ENCODE peak calls at places on chromosome 16, in eight cellular contexts. P, S, K, E, Y, D, Q and M are unnamed samples.

GRCh38 chr16:23833960-23834685 is 1.7 kb upstream of the PRKCB start:
- DNase-seq in P (no peak), S (no peak), K (no peak), E (no peak), Y (no peak), D (no peak), Q (no peak), M (no peak)

GRCh38 chr16:15642557-15643452 is at the start of gene MARF1:
- DNase-seq in P (peak; percentile 99), S (peak; percentile 91), K (peak; percentile 99), E (peak; percentile 72), Y (peak; percentile 99), D (peak; percentile 96), Q (peak; percentile 88), M (peak; percentile 95)

GRCh38 chr16:85984211-85984880 is 85.4 kb downstream of the IRF8 start:
- DNase-seq in P (no peak), S (no peak), K (no peak), E (no peak), Y (no peak), D (no peak), Q (no peak), M (no peak)

GRCh38 chr16:89895482-89896250 is 22.3 kb downstream of the TCF25 start:
- DNase-seq in P (no peak), S (no peak), K (no peak), E (no peak), Y (no peak), D (no peak), Q (no peak), M (no peak)

GRCh38 chr16:81237282-81237681 is 1.2 kb upstream of the BCO1 start:
- DNase-seq in P (no peak), S (no peak), K (no peak), E (no peak), Y (peak; percentile 37), D (no peak), Q (peak; percentile 18), M (peak; percentile 7)

GRCh38 chr16:88907768-88908167 is 41.3 kb upstream of the PABPN1L start:
- DNase-seq in P (no peak), S (no peak), K (no peak), E (no peak), Y (no peak), D (peak; percentile 25), Q (peak; percentile 10), M (no peak)

GRCh38 chr16:75118943-75119539 is 2.5 kb upstream of the LDHD start:
- DNase-seq in P (no peak), S (no peak), K (no peak), E (no peak), Y (no peak), D (no peak), Q (no peak), M (no peak)

GRCh38 chr16:67833035-67833417 is 9.1 kb upstream of the THAP11 start:
- DNase-seq in P (no peak), S (no peak), K (no peak), E (no peak), Y (peak; percentile 28), D (peak; percentile 77), Q (peak; percentile 58), M (peak; percentile 41)

GRCh38 chr16:11218324-11218962 is 37.6 kb downstream of the SOCS1 start:
- DNase-seq in P (peak; percentile 72), S (no peak), K (no peak), E (no peak), Y (no peak), D (peak; percentile 27), Q (no peak), M (no peak)

GRCh38 chr16:6955303-6955702 is 377.3 kb upstream of the RBFOX1 start:
- DNase-seq in P (no peak), S (no peak), K (no peak), E (no peak), Y (no peak), D (no peak), Q (no peak), M (no peak)

GRCh38 chr16:14121135-14121534 is 50.0 kb downstream of the MRTFB start:
- DNase-seq in P (no peak), S (no peak), K (no peak), E (no peak), Y (no peak), D (no peak), Q (no peak), M (no peak)

GRCh38 chr16:87671221-87671620 is 68.9 kb downstream of the JPH3 start:
- DNase-seq in P (no peak), S (no peak), K (peak; percentile 73), E (no peak), Y (no peak), D (no peak), Q (no peak), M (no peak)

GRCh38 chr16:15043344-15043743 is 12.5 kb downstream of the NTAN1 start:
- DNase-seq in P (no peak), S (no peak), K (no peak), E (no peak), Y (no peak), D (no peak), Q (no peak), M (no peak)

GRCh38 chr16:14344292-14344691 is 273.2 kb downstream of the MRTFB start:
- DNase-seq in P (no peak), S (no peak), K (no peak), E (no peak), Y (no peak), D (no peak), Q (no peak), M (no peak)

GRCh38 chr16:71254832-71255560 is 24.5 kb upstream of the HYDIN start:
- DNase-seq in P (no peak), S (no peak), K (no peak), E (no peak), Y (no peak), D (no peak), Q (no peak), M (no peak)

GRCh38 chr16:88298882-88299745 is 83.6 kb upstream of the ZNF469 start:
- DNase-seq in P (no peak), S (no peak), K (peak; percentile 48), E (no peak), Y (no peak), D (peak; percentile 72), Q (peak; percentile 28), M (no peak)

GRCh38 chr16:25340973-25341372 is 83.3 kb upstream of the ZKSCAN2 start:
- DNase-seq in P (peak; percentile 41), S (no peak), K (no peak), E (no peak), Y (no peak), D (no peak), Q (no peak), M (no peak)

GRCh38 chr16:67395458-67396158 is 2.3 kb upstream of the TPPP3 start:
- DNase-seq in P (no peak), S (no peak), K (no peak), E (no peak), Y (no peak), D (peak; percentile 49), Q (no peak), M (no peak)

GRCh38 chr16:77213542-77214108 is 14.4 kb downstream of the SYCE1L start:
- DNase-seq in P (no peak), S (no peak), K (no peak), E (peak; percentile 37), Y (no peak), D (peak; percentile 90), Q (peak; percentile 82), M (peak; percentile 87)

GRCh38 chr16:87724490-87725291 is 41.1 kb downstream of the KLHDC4 start:
- DNase-seq in P (no peak), S (no peak), K (peak; percentile 59), E (no peak), Y (no peak), D (no peak), Q (no peak), M (no peak)

GRCh38 chr16:58021661-58022551 is 3.6 kb upstream of the MMP15 start:
- DNase-seq in P (no peak), S (no peak), K (peak; percentile 52), E (no peak), Y (no peak), D (peak; percentile 62), Q (peak; percentile 64), M (peak; percentile 38)

GRCh38 chr16:66520406-66521194 is 29.3 kb downstream of the TK2 start:
- DNase-seq in P (no peak), S (no peak), K (peak; percentile 90), E (no peak), Y (no peak), D (no peak), Q (no peak), M (no peak)

GRCh38 chr16:67431077-67431804 is at the start of gene HSD11B2:
- DNase-seq in P (peak; percentile 60), S (no peak), K (peak; percentile 90), E (no peak), Y (peak; percentile 58), D (peak; percentile 22), Q (no peak), M (peak; percentile 42)

GRCh38 chr16:13110124-13110796 is 208.9 kb downstream of the SHISA9 start:
- DNase-seq in P (no peak), S (no peak), K (no peak), E (no peak), Y (no peak), D (peak; percentile 35), Q (no peak), M (no peak)

GRCh38 chr16:53061701-53062159 is 6.9 kb downstream of the CHD9 start:
- DNase-seq in P (peak; percentile 82), S (peak; percentile 87), K (peak; percentile 82), E (no peak), Y (peak; percentile 85), D (no peak), Q (no peak), M (no peak)

GRCh38 chr16:3188925-3189825 is 1.2 kb downstream of the OR1F1 start:
- DNase-seq in P (no peak), S (no peak), K (no peak), E (no peak), Y (peak; percentile 58), D (peak; percentile 86), Q (peak; percentile 49), M (peak; percentile 50)
- H3K4me3 ChIP-seq in P (no peak overlapping the region), S (peak overlapping the region; percentile 57), K (peak overlapping the region; percentile 13), E (peak overlapping the region; percentile 69), Y (peak overlapping the region; percentile 22), D (peak overlapping the region; percentile 67), Q (peak overlapping the region; percentile 63), M (peak overlapping the region; percentile 61)

GRCh38 chr16:79104567-79104966 is 496.0 kb downstream of the MAF start:
- DNase-seq in P (no peak), S (no peak), K (no peak), E (no peak), Y (no peak), D (no peak), Q (no peak), M (no peak)
- H3K4me3 ChIP-seq in P (no peak overlapping the region), S (no peak overlapping the region), K (no peak overlapping the region), E (no peak overlapping the region), Y (no peak overlapping the region), D (no peak overlapping the region), Q (no peak overlapping the region), M (no peak overlapping the region)

GRCh38 chr16:28513484-28514181 is 7.0 kb upstream of the IL27 start:
- DNase-seq in P (no peak), S (no peak), K (no peak), E (no peak), Y (no peak), D (no peak), Q (no peak), M (no peak)
- H3K4me3 ChIP-seq in P (no peak overlapping the region), S (no peak overlapping the region), K (no peak overlapping the region), E (no peak overlapping the region), Y (no peak overlapping the region), D (no peak overlapping the region), Q (no peak overlapping the region), M (no peak overlapping the region)

DNA sequence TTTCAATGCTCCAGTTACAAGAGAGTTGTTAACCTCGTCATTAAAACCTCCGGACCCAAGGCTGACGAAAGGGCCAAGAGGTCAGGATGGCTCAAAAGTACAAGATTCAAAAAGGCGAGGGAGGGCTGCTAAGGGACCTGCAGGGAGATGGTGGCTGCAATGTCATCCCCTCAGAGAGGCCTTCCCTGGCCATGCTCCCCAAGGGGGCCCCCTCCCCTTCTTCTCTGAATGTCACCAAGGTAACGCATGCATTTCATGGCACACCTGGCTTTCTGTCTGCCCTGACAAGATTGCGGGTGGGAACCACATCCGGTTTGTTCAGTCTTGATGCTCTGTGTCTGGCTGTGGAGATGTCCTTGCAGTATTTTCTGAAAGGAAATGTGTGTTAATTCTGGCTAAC is 89.9 kb downstream of the C16orf78 start:
- DNase-seq in P (peak; percentile 53), S (peak; percentile 91), K (peak; percentile 35), E (no peak), Y (peak; percentile 42), D (no peak), Q (no peak), M (no peak)
- H3K4me3 ChIP-seq in P (no peak overlapping the region), S (no peak overlapping the region), K (no peak overlapping the region), E (no peak overlapping the region), Y (no peak overlapping the region), D (no peak overlapping the region), Q (no peak overlapping the region), M (no peak overlapping the region)